ENCODE peak calls at places on chromosome X, in seven cellular contexts. E is Karpas-422; Z is colonic mucosa; N is NCI-H1436 treated with DMSO at 0.1 percent for 48 hours; G is astrocyte of the spinal cord; K is HS-5; J is stimulated activated CD4-positive, alpha-beta T cell treated with anti-CD3 and anti-CD28 coated beads, Interleukin-1b, Interleukin-23, amount 100 ng/mL, for 1 hour. C is an unnamed sample.

GRCh38 chrX:99857455-99857854 is 552.6 kb downstream of the PCDH19 start:
- DNase-seq in Z (no peak), J (no peak), E (no peak), N (no peak), G (no peak), K (no peak), C (no peak)

GRCh38 chrX:153689654-153690465 is 2.1 kb downstream of the SLC6A8 start:
- DNase-seq in E (no peak), K (no peak), N (no peak), J (no peak), G (no peak), Z (no peak), C (no peak)

GRCh38 chrX:34809096-34809495 is 133.5 kb upstream of the FAM47B start:
- DNase-seq in G (peak), E (no peak), N (no peak), J (no peak), K (no peak), Z (no peak), C (no peak)

GRCh38 chrX:104351173-104351769 is 96.5 kb upstream of the ESX1 start:
- DNase-seq in K (peak), J (no peak), N (no peak), E (no peak), Z (no peak), G (peak), C (no peak)

GRCh38 chrX:13487731-13488505 is 81.5 kb upstream of the EGFL6 start:
- DNase-seq in K (peak), Z (peak), J (no peak), N (no peak), E (peak), G (peak), C (peak)

GRCh38 chrX:129808829-129809745 is 29.3 kb downstream of the SASH3 start:
- DNase-seq in J (no peak), Z (no peak), K (peak), N (no peak), E (no peak), G (peak), C (no peak)

GRCh38 chrX:72569786-72570185 is 2.9 kb downstream of the HDAC8 start:
- DNase-seq in G (peak), J (no peak), N (no peak), Z (no peak), E (no peak), K (peak), C (no peak)

GRCh38 chrX:44596277-44596676 is 53.6 kb upstream of the FUNDC1 start:
- DNase-seq in Z (no peak), N (no peak), K (no peak), G (no peak), E (peak), J (no peak), C (no peak)